ENCODE peak calls at places on chromosomes 3 and 15, in eight cellular contexts. D, O, G, E, C, R, I and V are unnamed samples.
A peak's percentile ranks its signal among the peaks of the same experiment; 100 is the strongest.

GRCh38 chr3:65350786-65351476 is 663.1 kb upstream of the ADAMTS9 start:
- DNase-seq in D (no peak), O (no peak), G (no peak), E (no peak), C (no peak), R (no peak), I (no peak), V (no peak)

GRCh38 chr3:126466886-126467610 is 8.6 kb downstream of the ZXDC start:
- DNase-seq in D (no peak), O (no peak), G (no peak), E (no peak), C (no peak), R (no peak), I (peak; percentile 4), V (no peak)

GRCh38 chr3:159765025-159765859 is 223.4 kb upstream of the IL12A start:
- DNase-seq in D (no peak), O (peak; percentile 70), G (peak; percentile 87), E (peak; percentile 99), C (peak; percentile 99), R (no peak), I (peak; percentile 90), V (peak; percentile 91)

GRCh38 chr15:39628131-39628482 is 47.2 kb downstream of the THBS1 start:
- DNase-seq in D (no peak), O (no peak), G (no peak), E (no peak), C (no peak), R (no peak), I (no peak), V (peak; percentile 48)

GRCh38 chr3:190585771-190586630 is 72.1 kb downstream of the IL1RAP start:
- DNase-seq in D (no peak), O (no peak), G (peak; percentile 53), E (peak; percentile 94), C (peak; percentile 72), R (no peak), I (peak; percentile 19), V (no peak)

GRCh38 chr3:19866751-19867347 is 67.2 kb downstream of the EFHB start:
- DNase-seq in D (no peak), O (no peak), G (no peak), E (peak; percentile 28), C (peak; percentile 11), R (peak; percentile 9), I (peak; percentile 22), V (no peak)

GRCh38 chr3:108125151-108125540 is 34.3 kb upstream of the CD47 start:
- DNase-seq in D (no peak), O (no peak), G (no peak), E (no peak), C (no peak), R (no peak), I (no peak), V (no peak)

GRCh38 chr15:25671132-25671531 is 192.0 kb downstream of the ATP10A start:
- DNase-seq in D (no peak), O (no peak), G (no peak), E (no peak), C (no peak), R (no peak), I (peak; percentile 31), V (no peak)

GRCh38 chr3:98885851-98886250 is 15.6 kb downstream of the DCBLD2 start:
- DNase-seq in D (no peak), O (no peak), G (no peak), E (no peak), C (no peak), R (no peak), I (no peak), V (no peak)

GRCh38 chr3:114446605-114447004 is 152.8 kb downstream of the TIGIT start:
- DNase-seq in D (no peak), O (no peak), G (no peak), E (no peak), C (no peak), R (no peak), I (peak; percentile 25), V (peak; percentile 16)

GRCh38 chr3:157354254-157354653 is 82.4 kb upstream of the PTX3 start:
- DNase-seq in D (no peak), O (no peak), G (no peak), E (no peak), C (no peak), R (no peak), I (no peak), V (no peak)

GRCh38 chr3:188259191-188259590 is 105.2 kb downstream of the LPP start:
- DNase-seq in D (no peak), O (no peak), G (no peak), E (no peak), C (no peak), R (no peak), I (no peak), V (no peak)

GRCh38 chr3:14124223-14124614 is 451 bp downstream of the CHCHD4 start:
- DNase-seq in D (no peak), O (peak; percentile 68), G (no peak), E (peak; percentile 65), C (no peak), R (peak; percentile 66), I (peak; percentile 65), V (peak; percentile 65)

GRCh38 chr3:150150633-150151032 is 179.9 kb upstream of the PFN2 start:
- DNase-seq in D (no peak), O (no peak), G (no peak), E (no peak), C (no peak), R (no peak), I (no peak), V (no peak)

GRCh38 chr3:115248274-115248673 is 101.2 kb upstream of the ZBTB20 start:
- DNase-seq in D (no peak), O (no peak), G (no peak), E (peak; percentile 31), C (no peak), R (no peak), I (no peak), V (no peak)

GRCh38 chr3:175651716-175652115 is 792.6 kb downstream of the NAALADL2 start:
- DNase-seq in D (no peak), O (no peak), G (no peak), E (no peak), C (no peak), R (no peak), I (no peak), V (no peak)

GRCh38 chr3:138408751-138409161 is 25.7 kb upstream of the ESYT3 start:
- DNase-seq in D (no peak), O (no peak), G (no peak), E (no peak), C (no peak), R (no peak), I (no peak), V (no peak)

GRCh38 chr3:193842029-193842782 is 249.2 kb downstream of the OPA1 start:
- DNase-seq in D (no peak), O (no peak), G (no peak), E (no peak), C (no peak), R (no peak), I (no peak), V (no peak)

GRCh38 chr3:108548304-108548703 is 37.9 kb upstream of the MYH15 start:
- DNase-seq in D (no peak), O (no peak), G (no peak), E (no peak), C (no peak), R (no peak), I (no peak), V (no peak)